ENCODE peak calls at places on chromosomes 7 and 10, in ten cellular contexts. C is stomach, O is brain microvascular endothelial cell, E is skeletal muscle cell, F is DND-41, L is fibroblast of villous mesenchyme, H is MM.1S, G is foreskin fibroblast, V is transverse colon, X is fibroblast of mammary gland. T is an unnamed sample.

GRCh38 chr7:49483142-49483541 is 290.3 kb upstream of the VWC2 start:
- DNase-seq in C (no peak), O (no peak), E (no peak), F (no peak), L (no peak), H (peak), G (no peak), V (peak), X (no peak), T (no peak)

GRCh38 chr7:45402480-45403218 is 171.5 kb upstream of the ADCY1 start:
- DNase-seq in C (no peak), O (peak), E (peak), F (no peak), L (peak), H (peak), G (peak), V (no peak), X (peak), T (no peak)

GRCh38 chr7:46933596-46933995 is 648.3 kb downstream of the TNS3 start:
- DNase-seq in C (no peak), O (no peak), E (no peak), F (no peak), L (peak), H (no peak), G (peak), V (no peak), X (peak), T (no peak)

GRCh38 chr7:129771201-129771927 is 159.8 kb downstream of the NRF1 start:
- DNase-seq in C (no peak), O (no peak), E (no peak), F (no peak), L (no peak), H (no peak), G (no peak), V (no peak), X (no peak), T (no peak)

GRCh38 chr7:47314728-47315601 is 266.9 kb downstream of the TNS3 start:
- DNase-seq in C (no peak), O (peak), E (peak), F (no peak), L (peak), H (no peak), G (peak), V (no peak), X (peak), T (no peak)

GRCh38 chr10:80122746-80123145 is 9.8 kb upstream of the PLAC9 start:
- DNase-seq in C (no peak), O (no peak), E (peak), F (no peak), L (no peak), H (no peak), G (peak), V (no peak), X (peak), T (no peak)

GRCh38 chr7:80018941-80019808 is 115.5 kb upstream of the GNAI1 start:
- DNase-seq in C (peak), O (peak), E (no peak), F (peak), L (peak), H (peak), G (peak), V (peak), X (peak), T (peak)

GRCh38 chr7:45568536-45569289 is 5.5 kb upstream of the ADCY1 start:
- DNase-seq in C (no peak), O (no peak), E (no peak), F (no peak), L (no peak), H (no peak), G (no peak), V (no peak), X (no peak), T (no peak)

GRCh38 chr7:28618383-28618782 is 206.1 kb downstream of the CREB5 start:
- DNase-seq in C (no peak), O (no peak), E (no peak), F (no peak), L (no peak), H (no peak), G (no peak), V (no peak), X (no peak), T (no peak)

GRCh38 chr7:141355057-141355456 is 196.2 kb upstream of the AGK start:
- DNase-seq in C (no peak), O (peak), E (peak), F (no peak), L (no peak), H (no peak), G (no peak), V (no peak), X (peak), T (no peak)

GRCh38 chr10:52778511-52779392 is 6.2 kb upstream of the MBL2 start:
- DNase-seq in C (no peak), O (peak), E (peak), F (no peak), L (peak), H (no peak), G (peak), V (no peak), X (peak), T (no peak)

GRCh38 chr10:110546077-110546476 is 21.4 kb upstream of the SMC3 start:
- DNase-seq in C (no peak), O (no peak), E (no peak), F (no peak), L (no peak), H (no peak), G (no peak), V (no peak), X (peak), T (no peak)

GRCh38 chr10:132363376-132363775 is 31.4 kb downstream of the LRRC27 start:
- DNase-seq in C (no peak), O (no peak), E (no peak), F (no peak), L (no peak), H (no peak), G (no peak), V (no peak), X (no peak), T (no peak)

GRCh38 chr7:17507717-17508116 is 209.3 kb downstream of the AHR start:
- DNase-seq in C (no peak), O (no peak), E (no peak), F (no peak), L (no peak), H (no peak), G (no peak), V (no peak), X (no peak), T (no peak)

GRCh38 chr10:66321746-66322145 is 604.1 kb upstream of the LRRTM3 start:
- DNase-seq in C (no peak), O (no peak), E (no peak), F (no peak), L (no peak), H (no peak), G (no peak), V (no peak), X (no peak), T (no peak)

GRCh38 chr10:29223311-29223710 is 65.6 kb upstream of the LYZL1 start:
- DNase-seq in C (no peak), O (no peak), E (no peak), F (no peak), L (no peak), H (no peak), G (no peak), V (no peak), X (no peak), T (no peak)

GRCh38 chr7:50557114-50557513 is 8.1 kb downstream of the DDC start:
- DNase-seq in C (no peak), O (no peak), E (no peak), F (no peak), L (no peak), H (no peak), G (no peak), V (no peak), X (peak), T (no peak)

GRCh38 chr10:76874151-76874550 is 763.5 kb downstream of the KCNMA1 start:
- DNase-seq in C (no peak), O (peak), E (peak), F (no peak), L (no peak), H (no peak), G (peak), V (no peak), X (peak), T (no peak)

GRCh38 chr7:77651544-77652162 is 44.6 kb upstream of the RSBN1L start:
- DNase-seq in C (no peak), O (peak), E (no peak), F (peak), L (peak), H (peak), G (peak), V (no peak), X (peak), T (peak)

GRCh38 chr10:69418052-69418752 is 1.5 kb upstream of the TACR2 start:
- DNase-seq in C (no peak), O (no peak), E (no peak), F (no peak), L (peak), H (no peak), G (no peak), V (peak), X (no peak), T (no peak)

GRCh38 chr7:2821161-2821841 is 22.8 kb downstream of the GNA12 start:
- DNase-seq in C (no peak), O (no peak), E (peak), F (no peak), L (peak), H (peak), G (peak), V (no peak), X (peak), T (no peak)

GRCh38 chr10:16646474-16647059 is 124.9 kb upstream of the C1QL3 start:
- DNase-seq in C (no peak), O (no peak), E (no peak), F (no peak), L (no peak), H (no peak), G (no peak), V (no peak), X (no peak), T (no peak)

GRCh38 chr7:115748123-115748738 is 282.3 kb downstream of the TFEC start:
- DNase-seq in C (no peak), O (no peak), E (no peak), F (no peak), L (peak), H (peak), G (peak), V (no peak), X (peak), T (no peak)

GRCh38 chr10:119406137-119406536 is 136.4 kb downstream of the RGS10 start:
- DNase-seq in C (no peak), O (no peak), E (no peak), F (no peak), L (no peak), H (no peak), G (no peak), V (no peak), X (no peak), T (no peak)

GRCh38 chr10:119408969-119409371 is 133.5 kb downstream of the RGS10 start:
- DNase-seq in C (no peak), O (no peak), E (no peak), F (no peak), L (peak), H (no peak), G (no peak), V (no peak), X (no peak), T (no peak)

GRCh38 chr10:119405505-119405807 is 137.1 kb downstream of the RGS10 start:
- DNase-seq in C (no peak), O (no peak), E (no peak), F (no peak), L (no peak), H (no peak), G (no peak), V (no peak), X (no peak), T (no peak)

GRCh38 chr10:119408072-119408471 is 134.4 kb downstream of the RGS10 start:
- DNase-seq in C (no peak), O (no peak), E (no peak), F (no peak), L (no peak), H (no peak), G (no peak), V (no peak), X (no peak), T (no peak)

DNA sequence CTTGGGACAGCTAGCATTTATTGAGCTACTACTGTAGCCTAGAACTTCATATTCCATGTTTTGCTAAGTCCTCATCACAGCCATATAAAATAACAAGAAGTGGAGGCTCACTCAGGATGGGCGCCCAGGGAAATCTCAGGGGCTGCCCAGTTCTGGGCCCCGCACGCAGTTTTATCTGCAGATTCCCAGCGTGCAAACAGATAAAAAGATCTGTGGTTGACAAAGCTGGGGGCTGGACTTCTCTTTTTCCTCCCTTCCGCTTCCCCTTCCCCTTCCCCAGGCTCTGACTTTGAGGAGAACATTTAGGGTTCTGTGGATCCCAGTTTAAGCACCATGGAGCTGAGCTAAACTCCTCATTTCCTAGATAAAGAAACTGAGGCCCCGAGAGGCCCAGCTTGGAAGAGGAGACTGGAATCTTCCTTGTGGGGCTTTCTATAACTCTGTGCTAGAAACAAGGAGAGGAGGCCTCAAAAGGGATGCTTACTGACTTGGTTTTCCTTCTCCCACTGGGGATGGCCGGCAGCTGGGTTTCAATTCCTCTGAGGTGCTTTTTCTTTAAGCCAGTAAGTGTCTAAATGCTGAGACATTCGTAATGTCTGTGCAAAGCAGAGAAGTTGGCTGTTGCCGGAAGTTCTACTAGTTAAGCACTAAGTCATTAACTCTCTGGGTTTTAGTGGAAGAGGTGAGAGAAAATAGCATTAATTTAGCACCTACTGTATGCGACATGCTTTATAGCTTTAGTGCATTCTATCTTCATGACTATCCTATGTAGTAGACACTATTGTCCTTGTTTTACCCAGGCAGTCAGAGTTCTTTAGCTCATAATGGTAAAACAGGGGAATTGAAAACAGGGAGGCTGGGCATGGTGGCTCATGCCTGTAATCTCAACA is 135.4 kb downstream of the RGS10 start:
- DNase-seq in C (no peak), O (no peak), E (no peak), F (no peak), L (no peak), H (peak), G (no peak), V (no peak), X (no peak), T (no peak)
- H3K4me3 ChIP-seq in C (no peak), O (no peak), E (no peak), F (no peak), L (no peak), H (no peak), G (no peak), V (no peak), X (no peak), T (no peak)

GRCh38 chr10:93280699-93281366 is 201.3 kb downstream of the MYOF start:
- DNase-seq in C (no peak), O (no peak), E (no peak), F (no peak), L (no peak), H (no peak), G (no peak), V (no peak), X (no peak), T (no peak)
- H3K4me3 ChIP-seq in C (no peak), O (no peak), E (no peak), F (no peak), L (no peak), H (no peak), G (no peak), V (no peak), X (no peak), T (no peak)

GRCh38 chr10:30529373-30529998 is 95.5 kb downstream of the MAP3K8 start:
- DNase-seq in C (peak), O (no peak), E (no peak), F (peak), L (no peak), H (peak), G (no peak), V (peak), X (no peak), T (peak)
- H3K4me3 ChIP-seq in C (no peak), O (no peak), E (no peak), F (peak), L (no peak), H (peak), G (no peak), V (no peak), X (no peak), T (peak)

GRCh38 chr10:4051011-4051407 is 266.0 kb upstream of the KLF6 start:
- DNase-seq in C (no peak), O (no peak), E (no peak), F (no peak), L (peak), H (no peak), G (peak), V (no peak), X (peak), T (no peak)
- H3K4me3 ChIP-seq in C (peak), O (peak), E (no peak), F (no peak), L (peak), H (no peak), G (no peak), V (no peak), X (no peak), T (no peak)

DNA sequence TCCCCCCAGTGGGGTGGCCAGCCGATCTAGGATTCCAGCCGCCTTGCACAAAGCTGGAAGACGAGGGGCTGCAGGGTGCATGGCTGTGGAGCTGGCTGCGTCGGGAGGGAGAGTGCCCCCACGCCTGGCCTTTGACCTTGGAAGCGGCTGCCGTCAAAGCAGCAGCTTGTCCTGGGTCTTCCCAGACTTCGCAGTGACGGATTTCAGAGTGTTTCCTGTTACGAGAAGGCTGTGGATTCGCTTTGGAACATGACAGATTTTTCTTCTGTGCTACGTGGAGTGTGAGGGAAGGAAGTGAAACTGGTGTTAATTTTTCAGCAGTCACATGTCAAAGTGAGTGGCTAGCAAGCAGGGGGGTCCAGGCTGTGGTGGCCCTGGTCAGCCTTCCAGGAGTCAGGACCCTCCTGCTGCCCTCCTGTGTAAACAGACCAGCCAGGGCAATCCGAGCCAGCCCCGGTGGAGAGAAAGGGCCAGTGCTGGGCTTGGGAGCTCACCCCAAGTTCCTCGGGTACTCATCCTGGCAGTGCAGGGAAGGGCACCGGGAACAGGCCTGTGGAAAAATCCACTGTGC is 61.8 kb downstream of the LHPP start:
- DNase-seq in C (no peak), O (no peak), E (no peak), F (no peak), L (peak), H (no peak), G (no peak), V (peak), X (no peak), T (no peak)
- H3K4me3 ChIP-seq in C (peak), O (no peak), E (no peak), F (no peak), L (peak), H (no peak), G (no peak), V (no peak), X (no peak), T (no peak)

GRCh38 chr10:133379801-133380666 is 972 bp downstream of the PAOX start:
- DNase-seq in C (no peak), O (no peak), E (no peak), F (no peak), L (no peak), H (no peak), G (no peak), V (no peak), X (no peak), T (no peak)

GRCh38 chr10:133379152-133379800 is at the start of gene PAOX:
- DNase-seq in C (peak), O (no peak), E (no peak), F (no peak), L (peak), H (peak), G (peak), V (peak), X (peak), T (peak)

GRCh38 chr10:133378251-133379096 is 588 bp upstream of the PAOX start:
- DNase-seq in C (peak), O (no peak), E (no peak), F (peak), L (peak), H (peak), G (peak), V (peak), X (peak), T (peak)

GRCh38 chr10:133377025-133377817 is 1.8 kb upstream of the PAOX start:
- DNase-seq in C (no peak), O (no peak), E (no peak), F (no peak), L (no peak), H (no peak), G (no peak), V (no peak), X (no peak), T (no peak)

DNA sequence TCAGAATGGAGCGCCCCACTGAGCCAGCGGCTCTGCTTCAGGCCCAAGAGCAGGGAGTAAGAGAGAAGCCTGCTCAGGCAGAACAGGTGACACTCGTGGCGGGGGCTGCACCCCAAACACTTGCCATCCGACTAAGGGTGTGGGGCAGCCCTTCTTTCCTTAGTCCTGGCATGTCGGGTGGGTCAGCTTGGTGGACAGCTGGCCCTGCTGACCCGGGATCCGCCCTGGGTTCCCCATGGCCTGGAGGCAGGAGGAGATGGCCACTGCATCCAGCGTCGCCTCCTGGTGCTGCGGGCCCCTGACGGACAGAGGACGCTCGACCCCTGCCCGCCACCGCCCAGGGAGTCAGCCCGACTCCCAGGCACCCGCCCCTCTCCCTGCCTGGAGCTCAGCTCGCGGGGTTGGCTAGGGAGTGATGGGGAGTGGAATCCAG is 1.2 kb upstream of the PAOX start:
- DNase-seq in C (no peak), O (no peak), E (no peak), F (no peak), L (no peak), H (no peak), G (no peak), V (no peak), X (no peak), T (no peak)
- H3K4me3 ChIP-seq in C (peak), O (peak), E (peak), F (peak), L (peak), H (peak), G (peak), V (peak), X (peak), T (peak)

DNA sequence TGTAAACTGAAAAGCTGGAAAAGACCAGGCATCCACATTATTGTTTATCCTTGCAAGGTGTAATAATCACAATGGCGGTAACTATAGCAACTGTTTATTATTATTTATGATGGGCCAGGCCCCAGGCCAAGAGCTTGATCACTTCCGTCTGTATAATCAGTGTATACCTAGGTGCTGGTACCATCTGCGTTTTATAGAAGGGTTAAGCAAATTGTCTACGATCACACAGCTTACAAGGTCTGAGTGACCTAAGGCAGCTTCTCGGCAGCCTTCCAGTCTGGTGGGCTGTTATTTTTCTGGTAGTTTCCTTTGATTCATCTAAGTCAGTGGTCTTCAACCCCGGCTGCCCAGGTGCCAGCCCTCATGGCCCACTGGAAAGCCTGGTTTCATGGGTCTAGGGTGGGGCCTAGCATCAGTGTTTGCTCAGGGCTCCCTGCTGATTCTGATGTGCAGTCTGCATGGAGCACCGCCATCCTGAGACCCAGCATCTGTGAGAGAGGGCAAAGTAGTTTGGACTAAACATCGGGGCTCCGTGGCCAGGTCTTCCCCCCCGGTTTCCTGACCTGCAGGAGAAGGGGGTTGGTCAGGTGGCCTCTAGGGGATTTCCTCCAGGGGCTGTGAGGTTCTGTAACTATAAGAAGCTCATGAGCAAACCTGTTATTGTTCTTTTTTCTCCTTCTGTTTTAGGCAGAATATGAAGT is 146.4 kb downstream of the RGS10 start:
- DNase-seq in C (no peak), O (no peak), E (no peak), F (no peak), L (no peak), H (no peak), G (no peak), V (no peak), X (no peak), T (no peak)
- H3K4me3 ChIP-seq in C (no peak), O (no peak), E (no peak), F (no peak), L (no peak), H (no peak), G (no peak), V (no peak), X (no peak), T (no peak)

T was measured in naive thymus-derived CD4-positive, alpha-beta T cell.